ENCODE peak calls at places on chromosomes 12 and 14, in seven cellular contexts. G, R, I, Y, C, D and A are unnamed samples.

GRCh38 chr14:89185919-89186849 is 230.8 kb downstream of the FOXN3 start:
- DNase-seq in Y (peak), G (no peak), R (no peak), D (no peak), I (no peak), C (no peak), A (no peak)

GRCh38 chr14:56168007-56168616 is 49.9 kb downstream of the PELI2 start:
- DNase-seq in I (no peak), C (no peak), Y (no peak), D (no peak), R (no peak), G (no peak), A (no peak)

GRCh38 chr12:40953076-40953475 is 235.0 kb upstream of the PDZRN4 start:
- DNase-seq in R (no peak), D (no peak), G (no peak), Y (no peak), C (no peak), I (no peak), A (no peak)

GRCh38 chr12:76424941-76425340 is 76.7 kb upstream of the BBS10 start:
- DNase-seq in G (no peak), R (no peak), I (no peak), D (no peak), Y (no peak), C (no peak), A (no peak)

GRCh38 chr12:70919597-70920035 is 922 bp downstream of the PTPRR start:
- DNase-seq in R (no peak), Y (no peak), I (no peak), G (no peak), D (no peak), C (no peak), A (no peak)

GRCh38 chr14:61281186-61281676 is at the start of gene TMEM30B:
- DNase-seq in R (peak), G (no peak), I (no peak), C (no peak), D (peak), Y (no peak), A (no peak)

GRCh38 chr12:15688838-15689237 is 100.3 kb downstream of the EPS8 start:
- DNase-seq in C (peak), R (no peak), I (no peak), D (no peak), G (no peak), Y (no peak), A (no peak)

GRCh38 chr12:83389237-83389996 is 702.7 kb downstream of the TMTC2 start:
- DNase-seq in I (no peak), G (no peak), R (no peak), C (peak), Y (no peak), D (no peak), A (no peak)

GRCh38 chr12:67671892-67672291 is 23.3 kb downstream of the DYRK2 start:
- DNase-seq in D (no peak), I (no peak), Y (no peak), R (no peak), G (no peak), C (no peak), A (no peak)

GRCh38 chr12:64968989-64969819 is 144.8 kb downstream of the TBC1D30 start:
- DNase-seq in R (no peak), C (no peak), D (no peak), I (no peak), G (no peak), Y (peak), A (no peak)

GRCh38 chr14:104281768-104282301 is 143.4 kb downstream of the KIF26A start:
- DNase-seq in Y (no peak), G (no peak), D (no peak), I (no peak), R (peak), C (no peak), A (no peak)

GRCh38 chr12:30357712-30358111 is 338.0 kb downstream of the IPO8 start:
- DNase-seq in R (no peak), G (no peak), Y (no peak), I (no peak), C (no peak), D (no peak), A (no peak)

GRCh38 chr12:50647479-50647878 is 116.4 kb upstream of the ATF1 start:
- DNase-seq in D (no peak), R (no peak), G (no peak), Y (no peak), C (no peak), I (no peak), A (no peak)

GRCh38 chr14:42214981-42215491 is 608.4 kb downstream of the LRFN5 start:
- DNase-seq in R (no peak), G (no peak), I (no peak), Y (peak), D (peak), C (no peak), A (no peak)

GRCh38 chr14:22010532-22011242 is 337.1 kb upstream of the OR4E1 start:
- DNase-seq in C (no peak), I (no peak), D (no peak), R (no peak), G (no peak), Y (no peak), A (no peak)

GRCh38 chr14:77027538-77028383 is 747 bp downstream of the IRF2BPL start:
- DNase-seq in D (peak), Y (no peak), I (no peak), R (peak), G (peak), C (peak), A (no peak)

GRCh38 chr14:24941719-24942118 is 108.2 kb downstream of the STXBP6 start:
- DNase-seq in R (no peak), G (no peak), D (no peak), I (no peak), Y (no peak), C (no peak), A (no peak)

GRCh38 chr12:109934026-109934425 is 34.0 kb downstream of the TCHP start:
- DNase-seq in R (no peak), G (no peak), I (no peak), C (no peak), Y (no peak), D (no peak), A (no peak)

GRCh38 chr14:77133718-77134338 is 7.8 kb downstream of the ZDHHC22 start:
- DNase-seq in D (no peak), I (no peak), G (peak), R (peak), Y (no peak), C (peak), A (no peak)

GRCh38 chr12:124057691-124058090 is 84.7 kb downstream of the ZNF664 start:
- DNase-seq in I (no peak), R (no peak), Y (no peak), D (no peak), C (no peak), G (no peak), A (no peak)
- TF ChIP-seq CTCF in I (no peak), R (no peak), Y (no peak), D (no peak), C (no peak), G (no peak), A (no peak)

DNA sequence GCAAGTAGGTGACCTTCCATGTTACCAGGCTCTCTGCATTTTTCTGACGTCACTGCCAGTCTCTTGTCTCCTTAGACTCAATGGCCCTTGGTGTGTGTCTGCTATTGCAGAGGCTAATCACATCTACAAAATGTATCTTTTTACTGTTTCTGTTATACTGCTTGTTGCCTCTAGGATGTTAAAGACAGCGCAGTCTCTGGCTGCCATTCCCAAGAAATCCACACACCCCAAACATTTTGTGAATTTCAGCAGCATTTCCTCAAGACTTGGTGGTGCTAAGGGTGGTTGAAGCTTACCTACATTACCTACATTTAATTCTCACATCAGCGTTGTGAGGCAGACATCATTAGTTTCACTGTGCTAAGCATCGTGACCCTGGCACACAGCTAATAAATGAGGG is 87.2 kb downstream of the C12orf75 start:
- DNase-seq in I (no peak), G (no peak), R (no peak), D (no peak), C (no peak), Y (no peak), A (no peak)
- TF ChIP-seq CTCF in I (no peak), G (no peak), R (no peak), D (no peak), C (peak), Y (no peak), A (no peak)

DNA sequence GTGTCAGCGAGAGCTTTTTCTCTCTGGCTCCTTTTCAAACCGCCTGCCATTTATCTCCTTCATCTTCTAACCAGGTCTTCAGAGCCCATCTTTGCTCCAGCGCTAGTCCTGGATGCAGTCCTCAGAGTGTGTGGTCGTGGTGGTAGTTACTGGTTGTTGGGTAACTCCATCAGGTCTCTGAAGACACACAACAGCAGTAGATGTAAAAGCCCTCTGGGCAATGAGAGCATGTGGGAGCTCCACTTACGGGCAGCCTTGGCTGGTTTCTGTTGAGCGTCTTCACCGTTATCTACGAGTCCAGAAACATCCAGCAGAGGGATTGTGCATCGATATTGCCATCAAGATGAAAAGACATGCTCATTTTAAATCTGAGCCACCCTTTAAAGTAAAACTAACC is 61.2 kb downstream of the FBXL14 start:
- DNase-seq in G (no peak), C (no peak), R (no peak), D (peak), Y (no peak), I (no peak), A (no peak)
- TF ChIP-seq CTCF in G (no peak), C (no peak), R (peak), D (no peak), Y (no peak), I (no peak), A (no peak)

DNA sequence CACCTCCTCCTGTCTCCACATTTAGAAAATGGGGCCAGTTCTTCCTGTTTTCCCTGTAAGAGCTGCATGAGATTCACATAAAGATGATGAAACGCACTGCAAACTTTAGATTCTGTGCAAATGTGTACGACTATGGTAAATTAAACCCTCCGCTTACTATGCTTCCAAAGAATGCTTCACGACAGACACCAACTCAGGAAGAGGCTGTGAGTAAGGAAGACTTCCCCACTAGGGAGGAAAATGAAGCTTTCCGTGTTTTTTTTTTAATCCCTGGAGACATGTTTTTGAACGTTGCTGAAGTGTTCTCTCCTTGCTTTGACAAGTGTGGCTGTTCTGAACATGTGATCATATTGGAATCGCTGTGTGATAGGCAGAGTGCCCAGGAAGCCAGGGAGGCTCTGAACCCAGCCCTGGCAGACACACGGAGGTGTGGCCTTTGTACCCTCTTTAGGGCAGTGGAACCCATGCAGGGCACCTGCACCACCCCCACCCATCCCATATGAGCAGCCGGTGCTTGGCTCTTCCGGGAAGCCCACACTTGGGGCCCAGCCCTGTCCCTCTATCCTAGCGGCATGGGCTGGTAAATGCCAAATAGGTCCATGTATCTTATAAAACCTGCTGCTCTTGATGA is 7.5 kb upstream of the SYNE3 start:
- DNase-seq in I (no peak), R (no peak), D (peak), G (no peak), C (no peak), Y (peak), A (no peak)
- TF ChIP-seq CTCF in I (no peak), R (no peak), D (no peak), G (no peak), C (no peak), Y (no peak), A (no peak)

GRCh38 chr14:69005432-69006148 is 26.5 kb upstream of the ACTN1 start:
- DNase-seq in G (no peak), I (peak), C (no peak), R (no peak), Y (peak), D (peak), A (no peak)

GRCh38 chr14:69003626-69004025 is 24.5 kb upstream of the ACTN1 start:
- DNase-seq in C (no peak), I (no peak), R (no peak), D (no peak), G (no peak), Y (no peak), A (no peak)

GRCh38 chr14:69001375-69001774 is 22.3 kb upstream of the ACTN1 start:
- DNase-seq in D (no peak), C (no peak), Y (no peak), R (no peak), G (no peak), I (no peak), A (no peak)

GRCh38 chr14:69004731-69005431 is 25.8 kb upstream of the ACTN1 start:
- DNase-seq in Y (no peak), G (no peak), D (no peak), C (no peak), I (no peak), R (no peak), A (no peak)

DNA sequence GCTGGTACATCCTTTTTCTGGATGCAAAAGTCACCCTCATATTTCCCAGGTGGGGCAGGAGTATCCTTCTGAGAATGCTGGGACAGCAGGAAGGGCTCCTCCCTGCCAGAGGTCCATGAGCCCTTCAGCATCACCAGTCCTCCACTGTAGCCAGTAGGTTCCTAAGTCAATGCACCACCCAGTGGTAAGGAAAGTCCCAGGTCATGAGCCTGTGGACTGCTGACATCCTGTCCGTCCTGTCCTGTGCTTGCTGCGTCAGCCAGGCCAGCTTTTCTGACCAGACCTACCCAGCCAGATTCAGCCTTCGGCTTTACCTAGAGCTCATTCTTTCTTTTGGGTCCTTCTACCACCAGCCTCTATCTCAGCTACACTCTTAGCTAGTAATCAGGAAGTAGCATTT is 23.0 kb upstream of the ACTN1 start:
- DNase-seq in G (no peak), R (no peak), I (no peak), Y (no peak), D (no peak), C (no peak), A (no peak)
- TF ChIP-seq CTCF in G (no peak), R (peak), I (no peak), Y (no peak), D (no peak), C (peak), A (no peak)

GRCh38 chr12:647039-647712 is 16.1 kb downstream of the NINJ2 start:
- DNase-seq in D (no peak), G (no peak), R (no peak), I (no peak), C (no peak), Y (no peak), A (no peak)

GRCh38 chr12:645563-646071 is 17.6 kb downstream of the NINJ2 start:
- DNase-seq in R (no peak), I (no peak), C (no peak), G (no peak), Y (no peak), D (no peak), A (no peak)

GRCh38 chr12:647713-648085 is 15.5 kb downstream of the NINJ2 start:
- DNase-seq in G (no peak), Y (no peak), I (no peak), R (no peak), D (no peak), C (no peak), A (no peak)

GRCh38 chr12:646303-647038 is 16.8 kb downstream of the NINJ2 start:
- DNase-seq in R (no peak), G (no peak), Y (no peak), C (no peak), I (peak), D (no peak), A (no peak)

DNA sequence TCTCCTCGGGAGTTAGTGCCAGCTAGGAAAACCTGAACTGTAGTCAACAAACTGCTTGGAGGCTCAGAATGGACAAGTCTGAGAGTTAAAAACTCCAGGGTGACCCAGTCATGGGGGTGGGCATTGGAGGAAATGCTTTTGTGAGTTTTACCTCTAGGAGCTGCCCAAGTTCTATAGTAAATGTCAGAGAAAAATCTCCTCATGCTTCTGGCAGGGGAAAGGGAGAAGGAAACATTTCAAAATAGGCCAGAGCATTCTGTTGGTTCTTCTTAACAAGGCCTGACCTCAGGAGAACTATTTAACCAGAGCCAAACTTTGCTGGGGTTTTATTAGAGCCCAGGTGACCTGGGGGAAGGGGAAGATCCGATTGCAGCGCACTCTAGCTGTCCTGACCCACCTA is 12.3 kb downstream of the NINJ2 start:
- DNase-seq in G (no peak), Y (no peak), I (no peak), R (no peak), C (no peak), D (peak), A (no peak)
- TF ChIP-seq CTCF in G (no peak), Y (no peak), I (no peak), R (no peak), C (no peak), D (no peak), A (no peak)

DNA sequence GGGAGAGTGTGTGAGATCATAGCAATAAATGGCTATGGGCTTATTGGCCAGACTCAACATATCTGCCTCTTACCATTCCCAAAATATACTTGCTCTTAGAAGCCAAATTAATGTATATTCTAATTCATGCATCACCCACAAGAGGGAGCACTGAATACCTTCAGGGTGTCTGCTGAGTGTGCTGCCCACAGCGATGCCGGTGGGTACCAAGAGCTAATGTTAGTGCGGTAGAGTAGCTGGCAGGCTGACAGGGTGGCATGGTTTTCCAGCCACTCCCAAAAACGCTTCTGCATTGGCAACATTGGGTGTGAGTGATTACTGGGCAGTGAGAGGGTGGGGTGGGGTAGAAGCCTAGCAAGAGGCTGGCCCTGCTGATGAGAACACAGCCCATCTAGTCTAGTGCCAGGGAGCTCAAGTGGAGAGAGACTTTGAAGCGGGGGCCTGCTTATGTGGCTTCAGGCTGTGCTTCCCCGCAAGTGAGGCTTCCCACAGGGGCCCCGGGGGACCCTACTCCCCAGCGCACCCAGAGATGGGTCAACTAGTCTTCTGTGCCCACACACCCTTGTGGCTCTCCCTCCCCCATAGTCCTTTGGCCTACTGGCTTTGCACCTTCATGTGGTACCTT is 9.2 kb upstream of the PLEKHD1 start:
- DNase-seq in D (peak), R (no peak), Y (no peak), G (no peak), C (no peak), I (no peak), A (no peak)
- TF ChIP-seq CTCF in D (no peak), R (peak), Y (no peak), G (no peak), C (peak), I (no peak), A (peak)

GRCh38 chr12:113783811-113784210 is 182.3 kb downstream of the RBM19 start:
- DNase-seq in Y (no peak), G (no peak), D (no peak), I (no peak), C (no peak), R (no peak), A (no peak)

GRCh38 chr12:113793250-113793649 is 172.9 kb downstream of the RBM19 start:
- DNase-seq in D (no peak), Y (no peak), R (no peak), G (no peak), I (no peak), C (no peak), A (no peak)

GRCh38 chr12:113786107-113786506 is 180.0 kb downstream of the RBM19 start:
- DNase-seq in D (no peak), R (no peak), G (no peak), C (no peak), I (no peak), Y (no peak), A (no peak)

GRCh38 chr12:113792450-113792849 is 173.7 kb downstream of the RBM19 start:
- DNase-seq in Y (no peak), C (no peak), G (no peak), R (no peak), I (no peak), D (no peak), A (no peak)

DNA sequence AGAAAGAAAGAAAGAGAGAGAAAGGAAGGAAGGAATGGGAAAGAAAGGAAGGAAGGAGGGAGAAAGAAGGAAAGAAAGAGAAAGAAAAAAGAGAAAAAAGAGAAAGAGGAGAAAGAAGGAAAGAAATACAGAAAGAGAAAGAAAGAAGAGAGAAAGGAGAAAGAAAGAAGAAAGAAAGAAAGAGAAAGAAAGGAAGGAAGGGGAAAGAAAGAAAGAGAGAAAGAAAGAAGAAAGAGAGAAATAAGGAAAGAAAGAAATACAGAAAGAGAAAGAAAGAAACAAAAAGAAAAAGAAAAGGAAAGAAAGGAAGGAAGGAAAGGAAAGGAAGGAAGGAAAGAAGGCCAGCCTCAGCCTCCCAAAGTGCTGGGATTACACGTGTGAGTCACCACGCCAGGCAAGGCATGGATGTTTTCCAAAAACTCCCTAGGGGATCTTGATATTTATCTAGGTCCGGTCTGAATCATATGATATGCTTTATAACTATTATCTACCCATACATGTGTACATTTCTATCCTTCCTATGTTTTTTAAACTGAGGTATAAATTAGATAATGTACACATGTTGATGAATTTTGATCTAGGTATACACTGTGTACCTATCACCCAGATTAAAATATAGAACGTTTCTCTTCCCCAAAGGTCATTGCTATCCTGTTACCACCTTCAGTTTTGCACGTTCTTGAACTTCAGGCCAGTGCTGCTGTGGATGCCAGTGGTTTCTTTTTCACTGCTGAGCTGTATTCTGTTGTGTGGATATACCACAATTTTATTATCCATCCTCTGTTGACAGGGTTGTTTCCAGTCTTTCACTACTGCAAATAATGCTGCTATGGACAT is 177.9 kb downstream of the RBM19 start:
- DNase-seq in R (no peak), D (no peak), I (no peak), Y (peak), G (no peak), C (no peak), A (no peak)
- TF ChIP-seq CTCF in R (no peak), D (no peak), I (no peak), Y (no peak), G (no peak), C (no peak), A (no peak)